ENCODE peak calls at places on chromosome 1, in five cellular contexts. J, Q, W, T and F are unnamed samples.

GRCh38 chr1:97262842-97263241 is 541.3 kb downstream of the PTBP2 start:
- DNase-seq in J (no peak), Q (no peak), W (no peak), T (no peak), F (no peak)

GRCh38 chr1:235923466-235924008 is 56.8 kb upstream of the LYST start:
- DNase-seq in J (no peak), Q (no peak), W (no peak), T (no peak), F (no peak)

GRCh38 chr1:21263052-21263429 is 27.2 kb downstream of the ECE1 start:
- DNase-seq in J (no peak), Q (no peak), W (no peak), T (no peak), F (no peak)

GRCh38 chr1:59360170-59360569 is 63.3 kb downstream of the FGGY start:
- DNase-seq in J (peak; percentile 2), Q (no peak), W (no peak), T (no peak), F (no peak)

GRCh38 chr1:201726700-201727099 is 102.3 kb upstream of the IPO9 start:
- DNase-seq in J (no peak), Q (no peak), W (no peak), T (no peak), F (no peak)

GRCh38 chr1:155961937-155962336 is 16.4 kb downstream of the ARHGEF2 start:
- DNase-seq in J (peak; percentile 96), Q (no peak), W (no peak), T (no peak), F (no peak)

GRCh38 chr1:241822846-241823245 is 25.2 kb upstream of the EXO1 start:
- DNase-seq in J (no peak), Q (no peak), W (no peak), T (no peak), F (no peak)

GRCh38 chr1:7688659-7689058 is 82.4 kb upstream of the VAMP3 start:
- DNase-seq in J (no peak), Q (no peak), W (peak; percentile 84), T (no peak), F (no peak)

GRCh38 chr1:246791303-246791918 is 67.2 kb downstream of the SCCPDH start:
- DNase-seq in J (no peak), Q (no peak), W (no peak), T (no peak), F (no peak)

GRCh38 chr1:89523597-89524368 is 846 bp upstream of the LRRC8B start:
- DNase-seq in J (peak; percentile 71), Q (peak; percentile 34), W (peak; percentile 30), T (no peak), F (peak; percentile 80)

GRCh38 chr1:228647523-228648444 is 87.5 kb upstream of the RHOU start:
- DNase-seq in J (peak; percentile 92), Q (peak; percentile 15), W (peak; percentile 72), T (no peak), F (peak; percentile 27)

GRCh38 chr1:170664283-170664827 is 424 bp downstream of the PRRX1 start:
- DNase-seq in J (no peak), Q (no peak), W (no peak), T (no peak), F (no peak)

GRCh38 chr1:171644805-171645483 is 7.5 kb downstream of the MYOC start:
- DNase-seq in J (peak; percentile 91), Q (peak; percentile 82), W (peak; percentile 87), T (peak; percentile 49), F (peak; percentile 72)

GRCh38 chr1:55974714-55975441 is 604.5 kb downstream of the PLPP3 start:
- DNase-seq in J (peak; percentile 7), Q (no peak), W (no peak), T (no peak), F (no peak)

GRCh38 chr1:91404151-91405012 is at the start of gene HFM1:
- DNase-seq in J (peak; percentile 73), Q (no peak), W (peak; percentile 59), T (no peak), F (peak; percentile 85)

GRCh38 chr1:154595621-154596020 is 12.4 kb downstream of the ADAR start:
- DNase-seq in J (no peak), Q (no peak), W (no peak), T (no peak), F (no peak)

GRCh38 chr1:47592296-47592975 is 154.6 kb downstream of the FOXD2 start:
- DNase-seq in J (no peak), Q (no peak), W (no peak), T (no peak), F (no peak)

GRCh38 chr1:102107441-102107840 is 110.7 kb upstream of the OLFM3 start:
- DNase-seq in J (no peak), Q (peak; percentile 9), W (no peak), T (no peak), F (no peak)

GRCh38 chr1:162056043-162056442 is 13.4 kb upstream of the NOS1AP start:
- DNase-seq in J (peak; percentile 72), Q (peak; percentile 64), W (peak; percentile 70), T (peak; percentile 17), F (peak; percentile 64)

GRCh38 chr1:8283058-8283884 is 34.6 kb upstream of the SLC45A1 start:
- DNase-seq in J (no peak), Q (no peak), W (no peak), T (peak; percentile 64), F (no peak)

GRCh38 chr1:78274814-78275213 is 216.0 kb upstream of the PTGFR start:
- DNase-seq in J (no peak), Q (no peak), W (no peak), T (no peak), F (no peak)

GRCh38 chr1:167871331-167871730 is 42.6 kb downstream of the ADCY10 start:
- DNase-seq in J (no peak), Q (no peak), W (no peak), T (no peak), F (no peak)

GRCh38 chr1:183194527-183195145 is 8.6 kb downstream of the LAMC2 start:
- DNase-seq in J (no peak), Q (no peak), W (no peak), T (peak; percentile 71), F (no peak)

GRCh38 chr1:209213989-209214388 is 369.5 kb upstream of the CAMK1G start:
- DNase-seq in J (no peak), Q (no peak), W (no peak), T (no peak), F (no peak)

GRCh38 chr1:115679141-115679611 is 37.4 kb downstream of the VANGL1 start:
- DNase-seq in J (no peak), Q (no peak), W (no peak), T (no peak), F (no peak)

GRCh38 chr1:115255154-115255553 is 82.9 kb downstream of the NGF start:
- DNase-seq in J (no peak), Q (no peak), W (no peak), T (no peak), F (no peak)

GRCh38 chr1:204448321-204448964 is 36.8 kb upstream of the PPP1R15B start:
- DNase-seq in J (peak; percentile 64), Q (no peak), W (no peak), T (no peak), F (no peak)

GRCh38 chr1:112673589-112674439 is 645 bp upstream of the MOV10 start:
- DNase-seq in J (peak; percentile 45), Q (no peak), W (peak; percentile 52), T (no peak), F (no peak)

GRCh38 chr1:5580926-5581325 is 411.3 kb downstream of the NPHP4 start:
- DNase-seq in J (no peak), Q (no peak), W (no peak), T (no peak), F (no peak)

GRCh38 chr1:63269571-63269970 is 52.8 kb upstream of the FOXD3 start:
- DNase-seq in J (no peak), Q (no peak), W (no peak), T (no peak), F (no peak)

GRCh38 chr1:94045465-94046056 is 75.4 kb downstream of the ABCA4 start:
- DNase-seq in J (peak; percentile 96), Q (peak; percentile 81), W (peak; percentile 83), T (no peak), F (peak; percentile 56)

GRCh38 chr1:223845810-223846667 is at the start of gene TP53BP2:
- DNase-seq in J (peak; percentile 91), Q (peak; percentile 65), W (peak; percentile 76), T (no peak), F (peak; percentile 96)

GRCh38 chr1:168520052-168520751 is 23.6 kb downstream of the XCL2 start:
- DNase-seq in J (no peak), Q (no peak), W (no peak), T (no peak), F (no peak)

DNA sequence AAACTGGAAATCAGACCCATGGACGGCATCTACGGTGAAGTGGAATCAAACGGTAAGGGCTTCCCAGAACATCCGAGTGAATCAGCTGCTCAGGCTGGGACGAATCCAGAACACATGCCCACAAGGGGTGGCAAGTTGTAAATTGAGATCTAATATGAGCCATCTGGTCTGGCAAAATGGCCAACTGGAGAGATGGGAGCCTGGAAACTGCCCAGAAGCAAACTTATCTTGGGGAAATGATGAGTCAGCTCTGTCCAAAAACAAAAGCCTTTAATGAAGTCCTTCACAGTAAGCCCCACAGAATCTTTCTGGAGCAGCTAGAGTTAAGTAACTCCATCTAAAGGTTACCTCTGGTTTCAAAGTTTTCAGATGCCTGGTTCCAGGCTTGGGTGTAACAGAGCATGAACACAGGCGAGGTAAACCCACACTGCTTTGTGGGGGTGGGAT is 10.6 kb upstream of the SRP9 start:
- DNase-seq in J (no peak), Q (no peak), W (peak; percentile 56), T (no peak), F (peak; percentile 68)
- TF ChIP-seq KDM1A in J (no peak), Q (no peak), W (no peak), T (no peak), F (no peak)

GRCh38 chr1:27133158-27133557 is 21.8 kb downstream of the SLC9A1 start:
- DNase-seq in J (no peak), Q (no peak), W (no peak), T (no peak), F (no peak)

GRCh38 chr1:27130798-27131197 is 24.1 kb downstream of the SLC9A1 start:
- DNase-seq in J (no peak), Q (no peak), W (no peak), T (no peak), F (no peak)

GRCh38 chr1:27133990-27134389 is 20.9 kb downstream of the SLC9A1 start:
- DNase-seq in J (no peak), Q (no peak), W (no peak), T (peak; percentile 39), F (no peak)

GRCh38 chr1:27129225-27129624 is 25.7 kb downstream of the SLC9A1 start:
- DNase-seq in J (no peak), Q (no peak), W (no peak), T (no peak), F (no peak)

GRCh38 chr1:27132624-27133023 is 22.3 kb downstream of the SLC9A1 start:
- DNase-seq in J (no peak), Q (no peak), W (no peak), T (no peak), F (no peak)
- TF ChIP-seq KDM1A in J (no peak), Q (no peak), W (no peak), T (no peak), F (no peak)

GRCh38 chr1:11387829-11388228 is 91.1 kb upstream of the DISP3 start:
- DNase-seq in J (no peak), Q (no peak), W (no peak), T (no peak), F (no peak)
- TF ChIP-seq KDM1A in J (no peak), Q (no peak), W (no peak), T (no peak), F (no peak)

GRCh38 chr1:19670787-19671186 is 6.1 kb downstream of the HTR6 start:
- DNase-seq in J (no peak), Q (no peak), W (no peak), T (no peak), F (no peak)
- TF ChIP-seq KDM1A in J (no peak), Q (no peak), W (no peak), T (no peak), F (no peak)

GRCh38 chr1:196609114-196609737 is 986 bp upstream of the KCNT2 start:
- DNase-seq in J (peak; percentile 34), Q (peak; percentile 13), W (peak; percentile 1), T (no peak), F (no peak)
- TF ChIP-seq KDM1A in J (no peak), Q (no peak), W (no peak), T (no peak), F (no peak)